ENCODE peak calls at places on chromosome 9, in seven cellular contexts. Z is mesenchymal stem cell, Y is AG10803, A is OCI-LY7, E is GM23338, H is prostate gland, D is K562. T is an unnamed sample.

GRCh38 chr9:85258823-85259370 is 482.9 kb downstream of the AGTPBP1 start:
- DNase-seq in Z (peak), Y (peak), H (peak), D (peak), E (peak), A (peak), T (peak)

GRCh38 chr9:71816782-71817549 is 48.7 kb upstream of the CEMIP2 start:
- DNase-seq in D (no peak), Y (no peak), Z (no peak), H (no peak), E (no peak), A (no peak), T (no peak)

GRCh38 chr9:78613006-78613405 is 316.1 kb downstream of the PSAT1 start:
- DNase-seq in H (no peak), D (no peak), Y (no peak), Z (no peak), A (no peak), E (no peak), T (no peak)

GRCh38 chr9:71249729-71250317 is 128.4 kb upstream of the TRPM3 start:
- DNase-seq in A (peak), D (peak), Y (peak), H (peak), Z (peak), E (peak), T (peak)

GRCh38 chr9:83440641-83441040 is 97.6 kb downstream of the FRMD3 start:
- DNase-seq in D (no peak), Z (no peak), Y (no peak), H (no peak), A (no peak), E (no peak), T (no peak)

GRCh38 chr9:73348485-73348884 is 196.8 kb downstream of the ANXA1 start:
- DNase-seq in Z (peak), D (no peak), Y (no peak), H (no peak), A (no peak), E (peak), T (no peak)

GRCh38 chr9:89411759-89412158 is 86.2 kb downstream of the SEMA4D start:
- DNase-seq in E (no peak), D (no peak), Z (no peak), A (no peak), H (no peak), Y (no peak), T (no peak)

GRCh38 chr9:79615038-79615437 is 43.3 kb downstream of the TLE4 start:
- DNase-seq in E (no peak), Z (no peak), H (no peak), D (no peak), A (peak), Y (no peak), T (no peak)

GRCh38 chr9:96875460-96876142 is 21.3 kb upstream of the ZNF782 start:
- DNase-seq in A (peak), H (peak), Y (peak), E (peak), D (no peak), Z (peak), T (peak)

GRCh38 chr9:14212116-14212515 is 101.8 kb downstream of the NFIB start:
- DNase-seq in D (no peak), Y (no peak), A (no peak), E (no peak), Z (peak), H (no peak), T (no peak)

GRCh38 chr9:132201780-132202703 is 40.2 kb downstream of the NTNG2 start:
- DNase-seq in H (no peak), Z (no peak), Y (no peak), E (no peak), A (no peak), D (no peak), T (no peak)

GRCh38 chr9:72526901-72527800 is 5.7 kb downstream of the TMC1 start:
- DNase-seq in A (no peak), Y (peak), Z (peak), E (peak), D (no peak), H (peak), T (peak)

GRCh38 chr9:127980056-127980705 is 608 bp downstream of the EEIG1 start:
- DNase-seq in Z (no peak), D (peak), Y (no peak), A (peak), E (peak), H (peak), T (no peak)

GRCh38 chr9:100515578-100516494 is 42.9 kb downstream of the TMEFF1 start:
- DNase-seq in A (no peak), D (no peak), Y (peak), E (peak), H (no peak), Z (peak), T (no peak)

GRCh38 chr9:84742261-84742660 is 72.7 kb downstream of the NTRK2 start:
- DNase-seq in Z (no peak), Y (no peak), E (peak), A (no peak), D (no peak), H (no peak), T (no peak)

GRCh38 chr9:124792976-124793594 is 16.2 kb downstream of the OLFML2A start:
- DNase-seq in Y (peak), Z (peak), A (no peak), E (no peak), H (no peak), D (no peak), T (no peak)

GRCh38 chr9:84002344-84002743 is 21.7 kb downstream of the RMI1 start:
- DNase-seq in D (no peak), A (no peak), E (no peak), Y (peak), Z (peak), H (no peak), T (peak)

GRCh38 chr9:22463205-22463604 is 16.6 kb downstream of the DMRTA1 start:
- DNase-seq in E (no peak), Z (peak), Y (no peak), D (no peak), H (no peak), A (no peak), T (no peak)

GRCh38 chr9:69380811-69381210 is 55.8 kb downstream of the ENTREP1 start:
- DNase-seq in D (no peak), E (no peak), H (no peak), Z (peak), Y (peak), A (no peak), T (no peak)

GRCh38 chr9:125558453-125559084 is 148.4 kb downstream of the MAPKAP1 start:
- DNase-seq in Z (peak), E (peak), H (peak), A (peak), Y (peak), D (peak), T (peak)

GRCh38 chr9:97868859-97869258 is 15.8 kb downstream of the FOXE1 start:
- DNase-seq in A (no peak), Y (no peak), Z (no peak), E (peak), D (no peak), H (no peak), T (no peak)

GRCh38 chr9:14245901-14246525 is 67.9 kb downstream of the NFIB start:
- DNase-seq in Y (peak), A (no peak), Z (peak), H (no peak), E (no peak), D (no peak), T (no peak)

GRCh38 chr9:37574241-37574721 is 1.9 kb downstream of the FBXO10 start:
- DNase-seq in D (no peak), E (peak), Y (peak), H (no peak), Z (peak), A (no peak), T (no peak)

GRCh38 chr9:121895836-121896544 is 197.1 kb downstream of the TTLL11 start:
- DNase-seq in H (peak), D (no peak), A (no peak), E (peak), Z (no peak), Y (peak), T (no peak)

GRCh38 chr9:109907400-109907799 is 127.4 kb downstream of the PALM2AKAP2 start:
- DNase-seq in D (no peak), E (no peak), Z (no peak), A (peak), Y (no peak), H (no peak), T (no peak)

GRCh38 chr9:16368425-16369087 is 501.9 kb downstream of the BNC2 start:
- DNase-seq in Z (peak), E (no peak), D (no peak), Y (peak), A (no peak), H (no peak), T (no peak)

GRCh38 chr9:121721770-121722169 is 70.3 kb downstream of the DAB2IP start:
- DNase-seq in H (no peak), Z (peak), D (no peak), A (no peak), Y (peak), E (no peak), T (no peak)

GRCh38 chr9:37433754-37434435 is 11.4 kb downstream of the GRHPR start:
- DNase-seq in D (no peak), H (no peak), Z (no peak), Y (no peak), A (no peak), E (peak), T (no peak)

GRCh38 chr9:127214421-127215265 is 49.9 kb upstream of the GARNL3 start:
- DNase-seq in D (peak), Y (peak), E (peak), Z (peak), H (peak), A (peak), T (peak)

GRCh38 chr9:93677061-93677571 is 100.7 kb downstream of the PHF2 start:
- DNase-seq in Y (no peak), E (no peak), A (no peak), Z (no peak), H (no peak), D (no peak), T (no peak)

GRCh38 chr9:120152295-120152694 is 427.7 kb downstream of the CDK5RAP2 start:
- DNase-seq in H (no peak), Y (no peak), Z (no peak), D (peak), E (peak), A (no peak), T (no peak)

GRCh38 chr9:37283730-37284235 is 138.7 kb upstream of the GRHPR start:
- DNase-seq in Z (peak), Y (peak), H (no peak), E (peak), D (no peak), A (peak), T (no peak)

GRCh38 chr9:14812806-14813205 is 90.3 kb upstream of the CER1 start:
- DNase-seq in E (no peak), Z (no peak), H (no peak), Y (no peak), D (no peak), A (no peak), T (no peak)

GRCh38 chr9:134666208-134666607 is 24.6 kb downstream of the COL5A1 start:
- DNase-seq in H (no peak), D (no peak), A (no peak), Y (no peak), Z (no peak), E (no peak), T (no peak)

GRCh38 chr9:129111762-129112151 is 542 bp downstream of the PTPA start:
- DNase-seq in D (peak), Y (peak), Z (peak), E (peak), A (peak), H (peak), T (peak)

GRCh38 chr9:14104501-14104900 is 209.4 kb downstream of the NFIB start:
- DNase-seq in Y (no peak), D (no peak), A (no peak), E (no peak), Z (no peak), H (no peak), T (no peak)

GRCh38 chr9:106753155-106753671 is 109.8 kb upstream of the ZNF462 start:
- DNase-seq in Y (no peak), H (no peak), D (no peak), Z (peak), A (peak), E (no peak), T (peak)

GRCh38 chr9:124197177-124198095 is 60.3 kb upstream of the NEK6 start:
- DNase-seq in Y (no peak), Z (no peak), E (no peak), H (no peak), D (no peak), A (peak), T (no peak)

GRCh38 chr9:126614455-126615248 is 924 bp downstream of the LMX1B start:
- DNase-seq in D (no peak), Z (no peak), H (no peak), Y (no peak), A (no peak), E (peak), T (no peak)

DNA sequence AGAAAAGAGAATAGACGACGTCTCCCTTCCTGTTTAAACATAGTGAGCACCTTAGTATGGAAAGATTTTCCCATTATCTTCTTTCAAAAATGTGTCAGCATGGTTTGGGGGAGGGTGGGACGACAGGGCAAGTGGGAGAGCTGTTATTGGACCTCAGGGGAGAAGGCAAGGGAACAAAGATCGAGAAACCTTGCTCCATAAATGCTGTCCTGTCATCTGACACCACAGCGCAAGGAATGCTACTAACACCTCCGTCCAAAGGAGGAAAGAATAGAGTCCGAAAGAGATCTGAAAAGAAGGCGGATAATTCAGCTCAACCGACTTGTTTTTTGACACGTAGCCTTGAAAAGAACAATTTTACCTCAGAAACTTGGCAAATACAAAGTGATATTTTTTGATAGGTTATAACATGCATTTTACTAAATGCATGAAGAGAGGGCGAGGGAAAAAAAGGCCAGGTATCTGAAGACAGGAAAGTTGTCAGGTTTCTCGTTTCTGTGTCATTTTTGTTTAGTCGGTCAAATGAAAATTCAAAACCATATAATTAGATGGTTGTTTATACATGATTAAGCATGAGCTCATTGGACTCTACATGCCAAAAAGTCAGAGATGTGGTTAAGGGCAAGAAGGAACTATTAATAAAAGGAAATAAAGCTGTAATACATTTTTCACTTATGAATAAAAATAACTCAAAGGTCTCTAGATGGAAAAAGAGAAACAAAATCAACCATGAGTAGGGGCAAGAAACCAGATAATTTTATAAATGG is 155.7 kb downstream of the GLIS3 start:
- DNase-seq in Z (peak), A (no peak), D (no peak), H (no peak), E (peak), Y (peak), T (no peak)
- H3K4me3 ChIP-seq in Z (no peak), A (no peak), D (no peak), H (peak), E (no peak), Y (no peak), T (no peak)

GRCh38 chr9:27355166-27355565 is 58.2 kb upstream of the EQTN start:
- DNase-seq in A (no peak), D (no peak), Y (peak), H (no peak), E (no peak), Z (no peak), T (no peak)

GRCh38 chr9:27361401-27361953 is 64.5 kb upstream of the EQTN start:
- DNase-seq in E (no peak), Y (no peak), A (no peak), H (no peak), D (no peak), Z (no peak), T (no peak)

GRCh38 chr9:27359763-27360162 is 62.8 kb upstream of the EQTN start:
- DNase-seq in Y (no peak), Z (no peak), D (no peak), H (no peak), E (no peak), A (no peak), T (no peak)

GRCh38 chr9:27356446-27356845 is 59.5 kb upstream of the EQTN start:
- DNase-seq in Z (no peak), E (no peak), D (no peak), Y (no peak), H (no peak), A (no peak), T (no peak)

DNA sequence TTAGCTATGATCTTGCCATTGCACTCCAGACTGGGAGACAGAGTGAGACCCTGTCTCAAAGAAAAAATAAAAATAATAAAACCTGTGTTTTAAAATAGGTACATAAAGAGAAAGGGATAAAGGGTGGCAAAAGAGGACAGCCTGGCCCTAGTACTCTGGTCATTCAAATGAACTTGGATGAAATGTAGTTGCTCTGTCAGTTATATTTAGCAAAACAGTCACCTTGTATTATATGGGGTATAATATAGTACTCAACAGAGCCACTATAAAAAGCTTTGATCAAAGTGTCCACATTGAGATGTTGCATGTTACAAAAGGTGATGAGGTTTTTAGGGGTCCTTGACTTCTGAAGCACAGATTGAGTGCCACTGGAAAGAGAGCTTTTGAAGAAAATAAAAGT is 61.1 kb upstream of the EQTN start:
- DNase-seq in Z (no peak), Y (no peak), E (no peak), D (no peak), H (no peak), A (no peak), T (no peak)
- H3K4me3 ChIP-seq in Z (no peak), Y (no peak), E (no peak), D (no peak), H (no peak), A (no peak), T (no peak)

GRCh38 chr9:113464286-113464660 is 746 bp downstream of the RGS3 start:
- DNase-seq in A (no peak), E (no peak), Y (no peak), H (no peak), Z (no peak), D (no peak), T (no peak)
- H3K4me3 ChIP-seq in A (no peak), E (peak), Y (no peak), H (no peak), Z (no peak), D (no peak), T (no peak)

GRCh38 chr9:20616808-20617207 is 5.5 kb downstream of the MLLT3 start:
- DNase-seq in D (no peak), H (no peak), A (no peak), Y (no peak), E (no peak), Z (no peak), T (no peak)
- H3K4me3 ChIP-seq in D (no peak), H (no peak), A (no peak), Y (no peak), E (no peak), Z (no peak), T (no peak)

GRCh38 chr9:137138701-137139467 is at the start of gene GRIN1:
- DNase-seq in Y (peak), D (peak), E (peak), A (no peak), Z (peak), H (no peak), T (no peak)

GRCh38 chr9:137136261-137136925 is 2.6 kb upstream of the GRIN1 start:
- DNase-seq in D (no peak), Y (no peak), E (peak), A (no peak), Z (no peak), H (no peak), T (no peak)

GRCh38 chr9:137139468-137140150 is 655 bp downstream of the GRIN1 start:
- DNase-seq in E (peak), H (no peak), A (no peak), D (no peak), Z (no peak), Y (no peak), T (no peak)

GRCh38 chr9:137136926-137137607 is 1.9 kb upstream of the GRIN1 start:
- DNase-seq in E (no peak), Y (no peak), A (no peak), H (no peak), Z (no peak), D (peak), T (no peak)

GRCh38 chr9:137138058-137138697 is 776 bp upstream of the GRIN1 start:
- DNase-seq in Z (no peak), H (no peak), Y (no peak), D (peak), A (peak), E (peak), T (peak)
- H3K4me3 ChIP-seq in Z (no peak), H (no peak), Y (no peak), D (no peak), A (no peak), E (peak), T (no peak)

DNA sequence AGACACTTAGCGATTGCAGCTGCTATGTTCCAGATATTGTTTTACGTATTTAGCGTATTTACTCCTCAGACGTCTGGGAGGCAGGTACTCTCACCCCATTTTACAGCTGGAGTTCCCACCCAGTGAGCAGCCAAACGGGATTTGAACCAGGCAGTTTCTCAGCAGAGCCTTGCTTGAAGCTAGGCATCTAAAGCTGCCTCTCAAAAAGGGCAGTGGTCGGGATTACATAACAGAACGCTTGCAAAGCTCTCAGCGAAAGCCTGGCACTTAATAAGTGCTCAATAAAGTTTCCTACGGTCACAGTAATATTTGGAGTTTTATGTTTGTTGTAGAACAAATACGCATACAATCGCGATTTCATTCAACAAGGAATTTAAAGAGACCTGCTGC is 302 bp upstream of the BSPRY start:
- DNase-seq in H (no peak), D (no peak), Z (no peak), A (no peak), E (peak), Y (no peak), T (no peak)
- H3K4me3 ChIP-seq in H (peak), D (peak), Z (peak), A (peak), E (peak), Y (no peak), T (peak)

GRCh38 chr9:136008693-136008997 is 47.5 kb upstream of the UBAC1 start:
- DNase-seq in Z (no peak), H (no peak), A (no peak), D (no peak), Y (no peak), E (no peak), T (no peak)
- H3K4me3 ChIP-seq in Z (no peak), H (no peak), A (no peak), D (no peak), Y (no peak), E (no peak), T (no peak)

GRCh38 chr9:133532937-133533668 is 1.4 kb upstream of the ADAMTSL2 start:
- DNase-seq in H (peak), Z (peak), Y (peak), E (peak), D (peak), A (peak), T (peak)
- H3K4me3 ChIP-seq in H (no peak), Z (no peak), Y (no peak), E (no peak), D (no peak), A (no peak), T (no peak)

DNA sequence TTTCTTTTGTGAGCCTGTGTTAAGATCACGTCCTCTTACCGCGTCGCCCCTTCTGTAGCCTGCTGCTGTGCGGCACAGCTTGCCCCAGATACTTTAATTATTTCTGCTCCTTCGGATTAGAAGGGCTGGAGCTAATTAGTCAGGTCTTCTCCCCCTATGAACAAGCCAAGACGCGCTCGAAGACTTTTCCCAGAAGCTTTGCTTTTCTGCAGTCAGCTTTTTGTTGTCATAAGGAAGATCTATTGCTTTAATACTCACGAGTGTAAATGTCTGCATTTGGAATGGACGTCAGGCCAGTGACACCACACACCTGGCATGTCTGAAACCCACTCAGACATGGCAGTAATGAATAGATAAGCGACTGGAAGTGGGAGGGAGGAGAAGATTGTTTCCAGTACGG is 37.0 kb downstream of the PRUNE2 start:
- DNase-seq in Z (no peak), D (no peak), Y (peak), E (no peak), H (no peak), A (no peak), T (no peak)
- H3K4me3 ChIP-seq in Z (no peak), D (no peak), Y (peak), E (no peak), H (peak), A (no peak), T (no peak)